ENCODE peak calls at places on chromosomes 12 and 14, in four cellular contexts. P is CD8-positive, alpha-beta memory T cell; Q is CD4-positive, alpha-beta memory T cell; M is HTR-8/SVneo. D is an unnamed sample.

GRCh38 chr14:100677925-100678765 is 48.5 kb upstream of the DLK1 start:
- DNase-seq in Q (no peak), M (no peak), P (no peak), D (no peak)

GRCh38 chr14:44428239-44428924 is 78.7 kb downstream of the FSCB start:
- DNase-seq in M (no peak), P (no peak), Q (no peak), D (no peak)

GRCh38 chr12:57390174-57390573 is 40.7 kb downstream of the R3HDM2 start:
- DNase-seq in P (no peak), Q (no peak), M (no peak), D (no peak)

GRCh38 chr12:131699434-131699833 is 11.5 kb upstream of the SFSWAP start:
- DNase-seq in Q (no peak), M (no peak), P (no peak), D (no peak)

GRCh38 chr12:97612075-97612474 is 149.5 kb downstream of the RMST start:
- DNase-seq in M (no peak), P (no peak), Q (no peak), D (no peak)

GRCh38 chr12:50187084-50187900 is 20.1 kb upstream of the CERS5 start:
- DNase-seq in M (peak; percentile 62), Q (no peak), P (no peak), D (no peak)

GRCh38 chr12:112479413-112479812 is 60.7 kb downstream of the PTPN11 start:
- DNase-seq in M (no peak), P (no peak), Q (no peak), D (no peak)

GRCh38 chr12:12474931-12475485 is 87.7 kb downstream of the DUSP16 start:
- DNase-seq in M (no peak), Q (peak; percentile 81), P (no peak), D (no peak)

GRCh38 chr14:52695481-52696091 is at the start of gene ERO1A:
- DNase-seq in M (peak; percentile 83), P (peak; percentile 63), Q (peak; percentile 60), D (peak; percentile 90)

GRCh38 chr14:77067632-77068514 is 30.2 kb upstream of the CIPC start:
- DNase-seq in M (peak; percentile 83), Q (peak; percentile 63), P (peak; percentile 38), D (peak; percentile 78)

GRCh38 chr14:64726585-64726890 is 22.3 kb downstream of the PLEKHG3 start:
- DNase-seq in Q (peak; percentile 39), P (no peak), M (peak; percentile 97), D (no peak)

GRCh38 chr12:2215709-2216560 is 163.1 kb downstream of the CACNA1C start:
- DNase-seq in P (no peak), M (no peak), Q (no peak), D (no peak)

GRCh38 chr14:89750206-89750867 is 204.2 kb downstream of the EFCAB11 start:
- DNase-seq in Q (no peak), M (no peak), P (no peak), D (no peak)

GRCh38 chr14:53953002-53953827 is 3.4 kb downstream of the BMP4 start:
- DNase-seq in M (peak; percentile 92), Q (no peak), P (no peak), D (peak; percentile 60)

GRCh38 chr12:68939500-68939899 is 6.5 kb upstream of the CPM start:
- DNase-seq in M (no peak), Q (no peak), P (no peak), D (no peak)

GRCh38 chr14:94042433-94043091 is 16.4 kb downstream of the OTUB2 start:
- DNase-seq in Q (no peak), P (no peak), M (no peak), D (peak; percentile 67)

GRCh38 chr14:57293851-57294837 is 25.4 kb downstream of the AP5M1 start:
- DNase-seq in M (no peak), P (no peak), Q (no peak), D (no peak)